ENCODE peak calls at places on chromosomes 7 and 10, in seven cellular contexts. One of them, this sample, is unnamed.

GRCh38 chr7:149050941-149051340 is 22.6 kb upstream of the PDIA4 start:
- DNase-seq in ELR: no peak
- DNase-seq in esophagus squamous epithelium: no peak
- DNase-seq in activated effector memory CD4-positive, alpha-beta T cell treated with anti-CD3 and anti-CD28 coated beads, Interleukin-2, amount 50 U/mL, for 16 hours: no peak
- DNase-seq in effector memory CD8-positive, alpha-beta T cell: no peak
- DNase-seq in endothelial cell: no peak
- DNase-seq in activated naive CD8-positive, alpha-beta T cell treated with anti-CD3 and anti-CD28 coated beads for 36 hours: no peak
- DNase-seq in this sample: peak; percentile 7

GRCh38 chr10:20623561-20623960 is 273.6 kb downstream of the NEBL start:
- DNase-seq in ELR: no peak
- DNase-seq in endothelial cell: no peak
- DNase-seq in effector memory CD8-positive, alpha-beta T cell: no peak
- DNase-seq in activated naive CD8-positive, alpha-beta T cell treated with anti-CD3 and anti-CD28 coated beads for 36 hours: no peak
- DNase-seq in esophagus squamous epithelium: no peak
- DNase-seq in activated effector memory CD4-positive, alpha-beta T cell treated with anti-CD3 and anti-CD28 coated beads, Interleukin-2, amount 50 U/mL, for 16 hours: no peak
- DNase-seq in this sample: no peak

GRCh38 chr10:72295330-72295910 is 21.7 kb downstream of the DDIT4 start:
- DNase-seq in activated effector memory CD4-positive, alpha-beta T cell treated with anti-CD3 and anti-CD28 coated beads, Interleukin-2, amount 50 U/mL, for 16 hours: no peak
- DNase-seq in endothelial cell: no peak
- DNase-seq in activated naive CD8-positive, alpha-beta T cell treated with anti-CD3 and anti-CD28 coated beads for 36 hours: no peak
- DNase-seq in esophagus squamous epithelium: no peak
- DNase-seq in effector memory CD8-positive, alpha-beta T cell: no peak
- DNase-seq in ELR: no peak
- DNase-seq in this sample: no peak

GRCh38 chr7:40822861-40823260 is 688.1 kb downstream of the SUGCT start:
- DNase-seq in activated effector memory CD4-positive, alpha-beta T cell treated with anti-CD3 and anti-CD28 coated beads, Interleukin-2, amount 50 U/mL, for 16 hours: no peak
- DNase-seq in ELR: no peak
- DNase-seq in esophagus squamous epithelium: no peak
- DNase-seq in endothelial cell: no peak
- DNase-seq in activated naive CD8-positive, alpha-beta T cell treated with anti-CD3 and anti-CD28 coated beads for 36 hours: no peak
- DNase-seq in effector memory CD8-positive, alpha-beta T cell: no peak
- DNase-seq in this sample: no peak

GRCh38 chr7:153529100-153529499 is 523.1 kb upstream of the DPP6 start:
- DNase-seq in esophagus squamous epithelium: no peak
- DNase-seq in endothelial cell: no peak
- DNase-seq in effector memory CD8-positive, alpha-beta T cell: no peak
- DNase-seq in ELR: no peak
- DNase-seq in activated naive CD8-positive, alpha-beta T cell treated with anti-CD3 and anti-CD28 coated beads for 36 hours: no peak
- DNase-seq in activated effector memory CD4-positive, alpha-beta T cell treated with anti-CD3 and anti-CD28 coated beads, Interleukin-2, amount 50 U/mL, for 16 hours: no peak
- DNase-seq in this sample: no peak

GRCh38 chr7:159057647-159058046 is 87.0 kb downstream of the VIPR2 start:
- DNase-seq in ELR: no peak
- DNase-seq in endothelial cell: no peak
- DNase-seq in esophagus squamous epithelium: no peak
- DNase-seq in activated effector memory CD4-positive, alpha-beta T cell treated with anti-CD3 and anti-CD28 coated beads, Interleukin-2, amount 50 U/mL, for 16 hours: no peak
- DNase-seq in effector memory CD8-positive, alpha-beta T cell: no peak
- DNase-seq in activated naive CD8-positive, alpha-beta T cell treated with anti-CD3 and anti-CD28 coated beads for 36 hours: no peak
- DNase-seq in this sample: no peak

GRCh38 chr10:91088300-91089140 is 131.9 kb upstream of the PCGF5 start:
- DNase-seq in endothelial cell: no peak
- DNase-seq in activated naive CD8-positive, alpha-beta T cell treated with anti-CD3 and anti-CD28 coated beads for 36 hours: no peak
- DNase-seq in activated effector memory CD4-positive, alpha-beta T cell treated with anti-CD3 and anti-CD28 coated beads, Interleukin-2, amount 50 U/mL, for 16 hours: no peak
- DNase-seq in effector memory CD8-positive, alpha-beta T cell: no peak
- DNase-seq in ELR: peak; percentile 54
- DNase-seq in esophagus squamous epithelium: no peak
- DNase-seq in this sample: peak; percentile 61

GRCh38 chr7:26650081-26650480 is 214.3 kb downstream of the SKAP2 start:
- DNase-seq in activated naive CD8-positive, alpha-beta T cell treated with anti-CD3 and anti-CD28 coated beads for 36 hours: no peak
- DNase-seq in ELR: no peak
- DNase-seq in effector memory CD8-positive, alpha-beta T cell: no peak
- DNase-seq in endothelial cell: no peak
- DNase-seq in esophagus squamous epithelium: no peak
- DNase-seq in activated effector memory CD4-positive, alpha-beta T cell treated with anti-CD3 and anti-CD28 coated beads, Interleukin-2, amount 50 U/mL, for 16 hours: no peak
- DNase-seq in this sample: no peak

GRCh38 chr7:151191544-151191943 is 4.5 kb upstream of the ASB10 start:
- DNase-seq in endothelial cell: no peak
- DNase-seq in activated naive CD8-positive, alpha-beta T cell treated with anti-CD3 and anti-CD28 coated beads for 36 hours: no peak
- DNase-seq in activated effector memory CD4-positive, alpha-beta T cell treated with anti-CD3 and anti-CD28 coated beads, Interleukin-2, amount 50 U/mL, for 16 hours: no peak
- DNase-seq in effector memory CD8-positive, alpha-beta T cell: no peak
- DNase-seq in esophagus squamous epithelium: no peak
- DNase-seq in ELR: no peak
- DNase-seq in this sample: no peak

GRCh38 chr7:16491148-16491547 is 25.6 kb upstream of the SOSTDC1 start:
- DNase-seq in esophagus squamous epithelium: no peak
- DNase-seq in ELR: peak; percentile 24
- DNase-seq in activated effector memory CD4-positive, alpha-beta T cell treated with anti-CD3 and anti-CD28 coated beads, Interleukin-2, amount 50 U/mL, for 16 hours: no peak
- DNase-seq in endothelial cell: no peak
- DNase-seq in effector memory CD8-positive, alpha-beta T cell: no peak
- DNase-seq in activated naive CD8-positive, alpha-beta T cell treated with anti-CD3 and anti-CD28 coated beads for 36 hours: no peak
- DNase-seq in this sample: no peak

GRCh38 chr7:124762611-124763143 is 2.9 kb downstream of the GPR37 start:
- DNase-seq in ELR: no peak
- DNase-seq in activated effector memory CD4-positive, alpha-beta T cell treated with anti-CD3 and anti-CD28 coated beads, Interleukin-2, amount 50 U/mL, for 16 hours: no peak
- DNase-seq in esophagus squamous epithelium: no peak
- DNase-seq in endothelial cell: no peak
- DNase-seq in activated naive CD8-positive, alpha-beta T cell treated with anti-CD3 and anti-CD28 coated beads for 36 hours: no peak
- DNase-seq in effector memory CD8-positive, alpha-beta T cell: no peak
- DNase-seq in this sample: no peak

GRCh38 chr10:46255696-46256355 is 31.0 kb upstream of the ANTXRL start:
- DNase-seq in activated effector memory CD4-positive, alpha-beta T cell treated with anti-CD3 and anti-CD28 coated beads, Interleukin-2, amount 50 U/mL, for 16 hours: peak; percentile 83
- DNase-seq in activated naive CD8-positive, alpha-beta T cell treated with anti-CD3 and anti-CD28 coated beads for 36 hours: peak; percentile 53
- DNase-seq in esophagus squamous epithelium: no peak
- DNase-seq in effector memory CD8-positive, alpha-beta T cell: peak; percentile 38
- DNase-seq in ELR: peak; percentile 59
- DNase-seq in endothelial cell: peak; percentile 83
- DNase-seq in this sample: no peak

GRCh38 chr7:101848168-101848951 is 30.9 kb downstream of the CUX1 start:
- DNase-seq in activated naive CD8-positive, alpha-beta T cell treated with anti-CD3 and anti-CD28 coated beads for 36 hours: no peak
- DNase-seq in effector memory CD8-positive, alpha-beta T cell: no peak
- DNase-seq in activated effector memory CD4-positive, alpha-beta T cell treated with anti-CD3 and anti-CD28 coated beads, Interleukin-2, amount 50 U/mL, for 16 hours: peak; percentile 14
- DNase-seq in esophagus squamous epithelium: no peak
- DNase-seq in ELR: no peak
- DNase-seq in endothelial cell: no peak
- DNase-seq in this sample: no peak

GRCh38 chr10:91409069-91409868 is 875 bp upstream of the HECTD2 start:
- DNase-seq in effector memory CD8-positive, alpha-beta T cell: no peak
- DNase-seq in ELR: peak; percentile 85
- DNase-seq in esophagus squamous epithelium: peak; percentile 18
- DNase-seq in activated effector memory CD4-positive, alpha-beta T cell treated with anti-CD3 and anti-CD28 coated beads, Interleukin-2, amount 50 U/mL, for 16 hours: peak; percentile 74
- DNase-seq in endothelial cell: peak; percentile 72
- DNase-seq in activated naive CD8-positive, alpha-beta T cell treated with anti-CD3 and anti-CD28 coated beads for 36 hours: no peak
- DNase-seq in this sample: peak; percentile 84

GRCh38 chr7:100493476-100494264 is 9.9 kb downstream of the NYAP1 start:
- DNase-seq in activated naive CD8-positive, alpha-beta T cell treated with anti-CD3 and anti-CD28 coated beads for 36 hours: peak; percentile 74
- DNase-seq in effector memory CD8-positive, alpha-beta T cell: peak; percentile 41
- DNase-seq in esophagus squamous epithelium: no peak
- DNase-seq in ELR: no peak
- DNase-seq in activated effector memory CD4-positive, alpha-beta T cell treated with anti-CD3 and anti-CD28 coated beads, Interleukin-2, amount 50 U/mL, for 16 hours: peak; percentile 84
- DNase-seq in endothelial cell: peak; percentile 51
- DNase-seq in this sample: peak; percentile 34